ENCODE peak calls at places on chromosomes 11 and 22, in seven cellular contexts. L, F, I, W, J, S and M are unnamed samples.

GRCh38 chr11:114173836-114174235 is 114.3 kb downstream of the ZBTB16 start:
- DNase-seq in L (no peak), F (no peak), I (no peak), W (no peak), J (no peak), S (no peak), M (no peak)

GRCh38 chr22:44091021-44091721 is 67.1 kb downstream of the PARVB start:
- DNase-seq in L (peak; percentile 32), F (peak; percentile 6), I (peak; percentile 47), W (no peak), J (no peak), S (no peak), M (peak; percentile 68)

GRCh38 chr11:86918943-86919342 is 36.3 kb downstream of the FZD4 start:
- DNase-seq in L (no peak), F (no peak), I (no peak), W (no peak), J (no peak), S (no peak), M (no peak)

GRCh38 chr11:130999992-131000770 is 83.9 kb upstream of the SNX19 start:
- DNase-seq in L (no peak), F (peak; percentile 19), I (peak; percentile 22), W (no peak), J (no peak), S (no peak), M (no peak)

GRCh38 chr11:122646549-122647340 is 8.8 kb upstream of the UBASH3B start:
- DNase-seq in L (no peak), F (no peak), I (no peak), W (no peak), J (no peak), S (no peak), M (no peak)

GRCh38 chr22:24076091-24076867 is 65.2 kb downstream of the CABIN1 start:
- DNase-seq in L (no peak), F (no peak), I (no peak), W (no peak), J (no peak), S (no peak), M (no peak)

GRCh38 chr22:43714104-43714503 is 98.0 kb downstream of the EFCAB6 start:
- DNase-seq in L (no peak), F (no peak), I (no peak), W (no peak), J (no peak), S (no peak), M (no peak)

GRCh38 chr22:33018232-33018864 is 39.8 kb downstream of the SYN3 start:
- DNase-seq in L (peak; percentile 56), F (peak; percentile 18), I (peak; percentile 70), W (peak; percentile 45), J (peak; percentile 34), S (peak; percentile 48), M (peak; percentile 16)

GRCh38 chr11:121464352-121464946 is 11.7 kb upstream of the SORL1-AS1 start:
- DNase-seq in L (peak; percentile 24), F (peak; percentile 81), I (peak; percentile 86), W (no peak), J (no peak), S (peak; percentile 64), M (no peak)

GRCh38 chr11:130166457-130166784 is 6.8 kb downstream of the ST14 start:
- DNase-seq in L (no peak), F (peak; percentile 82), I (no peak), W (peak; percentile 72), J (no peak), S (no peak), M (no peak)

GRCh38 chr22:42184852-42185251 is 54.2 kb upstream of the CYP2D6 start:
- DNase-seq in L (no peak), F (no peak), I (no peak), W (no peak), J (no peak), S (no peak), M (no peak)

GRCh38 chr22:50683994-50684371 is 11.4 kb downstream of the SHANK3 start:
- DNase-seq in L (no peak), F (no peak), I (no peak), W (no peak), J (no peak), S (no peak), M (no peak)

GRCh38 chr22:26264162-26264561 is 94.9 kb downstream of the SEZ6L start:
- DNase-seq in L (no peak), F (no peak), I (no peak), W (no peak), J (no peak), S (no peak), M (no peak)

GRCh38 chr11:95152878-95153856 is 63.5 kb downstream of the ENDOD1 start:
- DNase-seq in L (no peak), F (no peak), I (no peak), W (no peak), J (no peak), S (no peak), M (no peak)

GRCh38 chr11:116217006-116217405 is 555.8 kb downstream of the BUD13 start:
- DNase-seq in L (peak; percentile 36), F (peak; percentile 27), I (peak; percentile 63), W (peak; percentile 49), J (no peak), S (peak; percentile 47), M (no peak)

GRCh38 chr11:120392299-120392698 is 56.1 kb downstream of the ARHGEF12 start:
- DNase-seq in L (no peak), F (no peak), I (no peak), W (no peak), J (no peak), S (no peak), M (no peak)

GRCh38 chr22:24824915-24825314 is 18.9 kb downstream of the SGSM1 start:
- DNase-seq in L (no peak), F (no peak), I (no peak), W (no peak), J (no peak), S (no peak), M (no peak)

GRCh38 chr22:38167988-38168407 is 13.6 kb downstream of the PLA2G6 start:
- DNase-seq in L (no peak), F (no peak), I (no peak), W (no peak), J (no peak), S (peak; percentile 66), M (no peak)

GRCh38 chr11:64289011-64289564 is 2.0 kb upstream of the KCNK4 start:
- DNase-seq in L (no peak), F (no peak), I (no peak), W (no peak), J (no peak), S (no peak), M (no peak)

DNA sequence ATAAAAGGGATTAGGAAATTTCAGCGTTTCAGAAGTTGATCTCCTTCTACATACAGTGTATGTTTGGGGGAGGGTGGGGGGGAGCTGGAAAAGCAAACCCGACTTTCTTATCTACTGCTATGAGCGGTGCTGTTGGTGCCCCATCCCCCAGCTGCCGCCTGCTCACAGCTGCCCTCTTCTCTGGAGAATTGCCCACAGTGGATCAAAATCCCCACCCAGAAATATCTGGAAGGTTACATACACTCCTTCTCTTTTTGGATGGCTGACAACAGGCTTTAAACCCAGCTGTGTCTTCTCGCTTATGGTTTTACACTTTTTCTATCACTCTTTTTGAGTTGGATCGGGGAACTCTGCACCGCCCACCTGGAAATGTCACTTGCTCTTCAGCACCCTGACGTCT is 56.4 kb downstream of the DHCR7 start:
- DNase-seq in L (no peak), F (no peak), I (no peak), W (no peak), J (no peak), S (no peak), M (no peak)
- H3K4me3 ChIP-seq in L (no peak overlapping the region), F (no peak overlapping the region), I (no peak overlapping the region), W (no peak overlapping the region), J (no peak overlapping the region), S (no peak overlapping the region), M (no peak overlapping the region)

GRCh38 chr11:108818971-108819370 is 154.1 kb downstream of the DDX10 start:
- DNase-seq in L (no peak), F (no peak), I (no peak), W (no peak), J (no peak), S (no peak), M (no peak)

GRCh38 chr11:108817971-108818370 is 153.1 kb downstream of the DDX10 start:
- DNase-seq in L (no peak), F (no peak), I (peak; percentile 15), W (no peak), J (no peak), S (no peak), M (no peak)

GRCh38 chr11:108824601-108825000 is 159.7 kb downstream of the DDX10 start:
- DNase-seq in L (no peak), F (no peak), I (no peak), W (no peak), J (no peak), S (no peak), M (no peak)

GRCh38 chr11:108825381-108825780 is 160.5 kb downstream of the DDX10 start:
- DNase-seq in L (no peak), F (no peak), I (no peak), W (no peak), J (no peak), S (no peak), M (no peak)

GRCh38 chr11:108819957-108820356 is 155.1 kb downstream of the DDX10 start:
- DNase-seq in L (no peak), F (no peak), I (no peak), W (no peak), J (no peak), S (no peak), M (no peak)
- H3K4me3 ChIP-seq in L (no peak overlapping the region), F (no peak overlapping the region), I (no peak overlapping the region), W (no peak overlapping the region), J (no peak overlapping the region), S (no peak overlapping the region), M (no peak overlapping the region)

GRCh38 chr11:67285541-67286498 is 3.3 kb upstream of the ANKRD13D start:
- DNase-seq in L (no peak), F (no peak), I (no peak), W (no peak), J (no peak), S (peak; percentile 20), M (no peak)

GRCh38 chr11:67288198-67288451 is 978 bp upstream of the ANKRD13D start:
- DNase-seq in L (no peak), F (no peak), I (no peak), W (no peak), J (no peak), S (no peak), M (no peak)

GRCh38 chr11:67284811-67285540 is 4.1 kb upstream of the ANKRD13D start:
- DNase-seq in L (no peak), F (no peak), I (no peak), W (no peak), J (no peak), S (peak; percentile 18), M (no peak)

GRCh38 chr11:67287355-67288197 is 1.5 kb upstream of the ANKRD13D start:
- DNase-seq in L (peak; percentile 63), F (no peak), I (no peak), W (no peak), J (no peak), S (peak; percentile 13), M (peak; percentile 80)

GRCh38 chr11:67286621-67287333 is 2.3 kb upstream of the ANKRD13D start:
- DNase-seq in L (no peak), F (no peak), I (no peak), W (no peak), J (no peak), S (peak; percentile 29), M (no peak)
- H3K4me3 ChIP-seq in L (no peak overlapping the region), F (no peak overlapping the region), I (no peak overlapping the region), W (no peak overlapping the region), J (no peak overlapping the region), S (no peak overlapping the region), M (peak overlapping the region; percentile 80)

DNA sequence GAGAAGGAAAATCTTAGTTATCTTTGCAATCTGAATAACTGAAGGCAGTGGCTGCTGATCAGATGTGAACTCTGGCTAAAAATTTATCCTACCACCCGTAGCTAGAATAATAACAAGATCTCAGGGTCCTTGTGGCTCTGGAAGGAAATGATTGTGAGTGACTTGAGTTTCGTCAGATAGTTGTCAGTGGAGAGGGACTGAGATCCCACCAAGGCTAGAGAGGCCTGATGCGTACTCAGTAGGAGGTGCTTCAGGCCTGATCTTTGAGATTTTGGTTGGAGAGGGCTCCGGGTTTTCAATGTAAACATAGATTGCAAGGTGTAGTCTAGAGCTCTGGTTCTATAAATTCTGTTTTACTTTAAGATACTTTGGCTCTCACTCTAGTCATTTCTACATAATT is 1.4 kb downstream of the MADD start:
- DNase-seq in L (no peak), F (no peak), I (peak; percentile 12), W (no peak), J (no peak), S (no peak), M (no peak)
- H3K4me3 ChIP-seq in L (peak overlapping the region; percentile 78), F (peak overlapping the region; percentile 76), I (no peak overlapping the region), W (peak overlapping the region; percentile 72), J (no peak overlapping the region), S (peak overlapping the region; percentile 83), M (no peak overlapping the region)